ENCODE peak calls at places on chromosomes 4 and X, in six cellular contexts. V is left lung, R is heart left ventricle, P is GM23248, U is iPS DF 6.9, B is endothelial cell of umbilical vein. W is an unnamed sample. For H3K36me3 and H3K4me1, the result is how much of the 10 kb centered on the place peaks cover.

GRCh38 chrX:25039036-25039435 is 23.3 kb upstream of the ARX start:
- DNase-seq in V (no peak), R (no peak), P (no peak), U (no peak), B (no peak), W (no peak)

GRCh38 chr4:17762705-17763104 is 18.7 kb downstream of the FAM184B start:
- DNase-seq in V (no peak), R (no peak), P (peak), U (no peak), B (no peak), W (no peak)

GRCh38 chr4:801436-802124 is 24.3 kb downstream of the CPLX1 start:
- DNase-seq in V (no peak), R (no peak), P (no peak), U (no peak), B (no peak), W (no peak)

GRCh38 chr4:94974773-94975172 is 217.0 kb downstream of the BMPR1B start:
- DNase-seq in V (no peak), R (no peak), P (peak), U (no peak), B (peak), W (no peak)

GRCh38 chr4:110275871-110276270 is 77.5 kb upstream of the ELOVL6 start:
- DNase-seq in V (no peak), R (no peak), P (peak), U (no peak), B (no peak), W (no peak)

GRCh38 chr4:101020956-101021355 is 326.4 kb downstream of the PPP3CA start:
- DNase-seq in V (no peak), R (no peak), P (peak), U (no peak), B (peak), W (no peak)

GRCh38 chr4:156230151-156230550 is 276.5 kb upstream of the CTSO start:
- DNase-seq in V (no peak), R (no peak), P (no peak), U (no peak), B (no peak), W (no peak)

GRCh38 chr4:10212901-10213300 is 96.3 kb upstream of the WDR1 start:
- DNase-seq in V (no peak), R (no peak), P (no peak), U (no peak), B (no peak), W (no peak)

GRCh38 chrX:22234380-22234779 is 38.3 kb upstream of the CBLL2 start:
- DNase-seq in V (no peak), R (no peak), P (no peak), U (no peak), B (no peak), W (no peak)

GRCh38 chrX:30943984-30944383 is 54.9 kb upstream of the TAB3 start:
- DNase-seq in V (no peak), R (no peak), P (no peak), U (no peak), B (peak), W (no peak)

GRCh38 chrX:17020828-17021821 is 74.7 kb downstream of the REPS2 start:
- DNase-seq in V (no peak), R (no peak), P (peak), U (no peak), B (no peak), W (no peak)

GRCh38 chr4:76311896-76312331 is 5.4 kb downstream of the STBD1 start:
- DNase-seq in V (no peak), R (no peak), P (peak), U (no peak), B (no peak), W (no peak)

GRCh38 chr4:139910106-139910505 is 243.9 kb downstream of the MAML3 start:
- DNase-seq in V (no peak), R (no peak), P (peak), U (no peak), B (no peak), W (no peak)

GRCh38 chr4:149959391-149959790 is 118.9 kb upstream of the DCLK2 start:
- DNase-seq in V (no peak), R (no peak), P (no peak), U (no peak), B (no peak), W (no peak)

GRCh38 chr4:37054670-37055069 is 189.9 kb upstream of the NWD2 start:
- DNase-seq in V (no peak), R (no peak), P (no peak), U (peak), B (no peak), W (no peak)

GRCh38 chr4:163540977-163541376 is 46.5 kb downstream of the TMA16 start:
- DNase-seq in V (no peak), R (no peak), P (peak), U (no peak), B (no peak), W (no peak)

GRCh38 chrX:2629316-2630168 is 61.6 kb upstream of the CD99 start:
- DNase-seq in V (no peak), R (no peak), P (no peak), U (no peak), B (no peak), W (no peak)

GRCh38 chr4:77488882-77489281 is 116.7 kb upstream of the CXCL13 start:
- DNase-seq in V (no peak), R (no peak), P (no peak), U (no peak), B (no peak), W (no peak)

DNA sequence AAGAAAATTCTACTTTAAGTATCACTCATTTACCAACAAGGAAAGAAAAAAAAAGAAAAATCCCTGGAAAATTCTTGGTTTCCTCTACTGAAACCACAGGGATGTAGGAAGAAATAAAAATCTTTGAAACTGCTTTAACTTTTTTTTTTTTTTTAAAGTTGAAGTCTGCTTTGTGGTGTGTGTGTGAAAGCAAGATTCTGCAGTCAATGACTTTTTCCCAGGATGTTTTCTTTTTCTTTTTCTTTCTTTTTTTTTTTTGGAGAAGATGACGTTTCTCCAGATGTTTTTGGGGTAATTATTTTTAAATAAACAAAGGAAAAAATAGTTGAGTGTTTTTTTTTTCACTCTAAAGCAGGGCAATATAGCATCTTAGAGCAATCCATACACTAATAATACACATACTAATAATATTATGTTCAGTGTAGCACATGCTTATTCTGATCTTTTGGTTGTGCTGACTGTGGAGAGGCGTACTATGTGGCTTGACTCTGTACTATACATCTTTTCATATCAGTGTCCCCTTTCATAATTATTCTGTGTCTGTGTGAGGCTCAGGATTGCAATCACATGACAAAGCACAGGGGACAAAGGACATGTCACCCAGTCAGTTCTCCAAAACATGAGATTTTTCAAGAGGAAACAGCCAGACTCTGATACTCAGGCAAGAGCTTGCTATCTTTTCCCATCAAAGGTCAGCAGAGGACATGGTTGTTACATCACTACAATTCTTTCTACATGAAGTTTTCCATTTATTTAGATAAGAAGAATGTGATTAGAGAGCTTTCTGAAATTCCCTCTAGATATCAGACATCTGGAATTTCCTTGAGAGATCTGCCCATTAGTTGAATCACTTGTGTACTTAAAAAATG is 111.0 kb downstream of the PDE5A start:
- DNase-seq in V (no peak), R (no peak), P (peak), U (no peak), B (peak), W (no peak)
- H3K36me3 ChIP-seq in V (half or more), R (half or more), P (under half), U (under half), B (under half), W (under half)

GRCh38 chrX:65667157-65667502 is 324 bp upstream of the MSN start:
- DNase-seq in V (no peak), R (no peak), P (no peak), U (no peak), B (no peak), W (no peak)
- H3K27ac ChIP-seq in V (peak), R (peak), P (peak), U (no peak), B (no peak), W (peak)

GRCh38 chr4:153497091-153497531 is 31.0 kb downstream of the TMEM131L start:
- DNase-seq in V (no peak), R (no peak), P (peak), U (no peak), B (peak), W (no peak)

GRCh38 chr4:153497988-153498967 is 32.1 kb downstream of the TMEM131L start:
- DNase-seq in V (no peak), R (no peak), P (peak), U (no peak), B (no peak), W (no peak)

GRCh38 chr4:153495480-153496206 is 29.5 kb downstream of the TMEM131L start:
- DNase-seq in V (no peak), R (no peak), P (no peak), U (no peak), B (no peak), W (no peak)

GRCh38 chr4:153490985-153491483 is 24.9 kb downstream of the TMEM131L start:
- DNase-seq in V (no peak), R (no peak), P (no peak), U (no peak), B (no peak), W (no peak)

DNA sequence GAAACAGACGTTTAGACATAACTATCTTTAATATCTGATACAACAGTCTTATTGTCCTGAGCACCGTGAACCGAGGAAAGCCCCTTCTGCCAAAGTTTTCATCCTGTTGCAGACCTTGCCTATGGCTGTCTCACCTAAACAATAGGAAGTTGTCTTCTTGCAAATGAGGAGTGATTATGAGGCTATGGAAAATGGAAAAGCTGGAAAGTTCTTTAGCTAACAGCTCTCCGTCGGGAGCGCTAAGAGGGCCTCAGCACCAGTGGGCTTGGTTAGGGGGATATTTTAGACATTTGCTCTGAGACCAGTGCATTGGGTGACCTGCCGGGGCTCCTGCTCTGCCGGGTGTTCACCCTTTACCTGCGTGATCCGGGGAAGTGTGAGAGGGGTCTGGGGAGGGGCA is 28.4 kb downstream of the TMEM131L start:
- DNase-seq in V (no peak), R (no peak), P (no peak), U (no peak), B (no peak), W (no peak)
- H3K4me1 ChIP-seq in V (under half), R (under half), P (under half), U (under half), B (under half), W (under half)

DNA sequence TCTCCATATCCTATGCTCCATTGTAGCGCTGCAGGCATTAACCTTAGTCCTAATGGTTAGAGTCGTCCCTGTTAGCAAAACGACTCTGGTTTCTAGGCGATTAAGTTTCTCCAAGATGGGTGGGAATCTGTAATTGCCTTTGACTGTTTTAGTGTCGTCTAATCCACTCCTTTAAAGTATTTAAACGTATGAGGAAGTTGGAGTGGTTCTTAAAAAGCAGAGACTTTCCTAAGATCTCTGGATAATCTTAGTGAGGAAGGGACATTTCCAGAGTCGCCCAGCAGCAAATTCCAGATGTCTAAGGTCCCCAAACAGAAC is 285 bp downstream of the MRPS18C start:
- DNase-seq in V (no peak), R (no peak), P (no peak), U (no peak), B (no peak), W (no peak)
- H3K36me3 ChIP-seq in V (half or more), R (half or more), P (under half), U (under half), B (under half), W (under half)

GRCh38 chrX:130155564-130155963 is 10.1 kb downstream of the AIFM1 start:
- DNase-seq in V (no peak), R (no peak), P (no peak), U (no peak), B (peak), W (no peak)
- H3K27ac ChIP-seq in V (no peak), R (no peak), P (no peak), U (no peak), B (no peak), W (no peak)

W was measured in prostate gland.